ENCODE peak calls at places on chromosomes 7 and 10, in ten cellular contexts. One of them, this sample, is unnamed. For H3K9me3 and H3K4me1, the result is how much of the 10 kb centered on the place peaks cover.

GRCh38 chr7:93902777-93903423 is 3.5 kb upstream of the GNGT1 start:
- DNase-seq in A549: peak
- DNase-seq in RWPE2: no peak
- DNase-seq in suprapubic skin: no peak
- DNase-seq in gastrocnemius medialis: no peak
- DNase-seq in neuronal stem cell: peak
- DNase-seq in transverse colon: no peak
- DNase-seq in psoas muscle: no peak
- DNase-seq in keratinocyte: no peak
- DNase-seq in PC-3: peak
- DNase-seq in this sample: no peak

GRCh38 chr7:156423876-156424275 is 216.7 kb upstream of the RNF32 start:
- DNase-seq in A549: no peak
- DNase-seq in RWPE2: no peak
- DNase-seq in suprapubic skin: no peak
- DNase-seq in gastrocnemius medialis: no peak
- DNase-seq in neuronal stem cell: no peak
- DNase-seq in transverse colon: no peak
- DNase-seq in psoas muscle: no peak
- DNase-seq in keratinocyte: no peak
- DNase-seq in PC-3: peak
- DNase-seq in this sample: no peak

GRCh38 chr10:77279207-77279606 is 358.4 kb downstream of the KCNMA1 start:
- DNase-seq in A549: no peak
- DNase-seq in RWPE2: no peak
- DNase-seq in suprapubic skin: no peak
- DNase-seq in gastrocnemius medialis: no peak
- DNase-seq in neuronal stem cell: no peak
- DNase-seq in transverse colon: no peak
- DNase-seq in psoas muscle: no peak
- DNase-seq in keratinocyte: no peak
- DNase-seq in PC-3: no peak
- DNase-seq in this sample: no peak

GRCh38 chr7:117724898-117725297 is 148.3 kb downstream of the CTTNBP2 start:
- DNase-seq in A549: no peak
- DNase-seq in RWPE2: no peak
- DNase-seq in suprapubic skin: no peak
- DNase-seq in gastrocnemius medialis: no peak
- DNase-seq in neuronal stem cell: no peak
- DNase-seq in transverse colon: no peak
- DNase-seq in psoas muscle: no peak
- DNase-seq in keratinocyte: no peak
- DNase-seq in PC-3: no peak
- DNase-seq in this sample: no peak

GRCh38 chr10:58335306-58336005 is 650 bp downstream of the UBE2D1 start:
- DNase-seq in A549: peak
- DNase-seq in RWPE2: peak
- DNase-seq in suprapubic skin: no peak
- DNase-seq in gastrocnemius medialis: peak
- DNase-seq in neuronal stem cell: no peak
- DNase-seq in transverse colon: peak
- DNase-seq in psoas muscle: peak
- DNase-seq in keratinocyte: peak
- DNase-seq in PC-3: peak
- DNase-seq in this sample: peak

GRCh38 chr10:35027567-35027966 is 62.6 kb downstream of the CUL2 start:
- DNase-seq in A549: no peak
- DNase-seq in RWPE2: no peak
- DNase-seq in suprapubic skin: no peak
- DNase-seq in gastrocnemius medialis: no peak
- DNase-seq in neuronal stem cell: no peak
- DNase-seq in transverse colon: no peak
- DNase-seq in psoas muscle: no peak
- DNase-seq in keratinocyte: no peak
- DNase-seq in PC-3: peak
- DNase-seq in this sample: no peak

GRCh38 chr10:114239117-114239993 is at the start of gene VWA2:
- DNase-seq in A549: peak
- DNase-seq in RWPE2: no peak
- DNase-seq in suprapubic skin: no peak
- DNase-seq in gastrocnemius medialis: no peak
- DNase-seq in neuronal stem cell: peak
- DNase-seq in transverse colon: peak
- DNase-seq in psoas muscle: peak
- DNase-seq in keratinocyte: no peak
- DNase-seq in PC-3: no peak
- DNase-seq in this sample: no peak

GRCh38 chr10:103584216-103585010 is 90.9 kb downstream of the NEURL1 start:
- DNase-seq in A549: no peak
- DNase-seq in RWPE2: no peak
- DNase-seq in suprapubic skin: no peak
- DNase-seq in gastrocnemius medialis: no peak
- DNase-seq in neuronal stem cell: no peak
- DNase-seq in transverse colon: no peak
- DNase-seq in psoas muscle: peak
- DNase-seq in keratinocyte: no peak
- DNase-seq in PC-3: no peak
- DNase-seq in this sample: no peak

GRCh38 chr7:4108951-4109350 is 573.1 kb upstream of the FOXK1 start:
- DNase-seq in A549: no peak
- DNase-seq in RWPE2: no peak
- DNase-seq in suprapubic skin: peak
- DNase-seq in gastrocnemius medialis: no peak
- DNase-seq in neuronal stem cell: no peak
- DNase-seq in transverse colon: no peak
- DNase-seq in psoas muscle: no peak
- DNase-seq in keratinocyte: no peak
- DNase-seq in PC-3: no peak
- DNase-seq in this sample: no peak

GRCh38 chr10:101066146-101066889 is 4.5 kb downstream of the KAZALD1 start:
- DNase-seq in A549: peak
- DNase-seq in RWPE2: no peak
- DNase-seq in suprapubic skin: peak
- DNase-seq in gastrocnemius medialis: peak
- DNase-seq in neuronal stem cell: peak
- DNase-seq in transverse colon: peak
- DNase-seq in psoas muscle: peak
- DNase-seq in keratinocyte: no peak
- DNase-seq in PC-3: peak
- DNase-seq in this sample: peak
- H3K27ac ChIP-seq in A549: peak
- H3K27ac ChIP-seq in RWPE2: peak
- H3K27ac ChIP-seq in suprapubic skin: peak
- H3K27ac ChIP-seq in gastrocnemius medialis: peak
- H3K27ac ChIP-seq in neuronal stem cell: no peak
- H3K27ac ChIP-seq in transverse colon: peak
- H3K27ac ChIP-seq in psoas muscle: no peak
- H3K27ac ChIP-seq in keratinocyte: no peak
- H3K27ac ChIP-seq in PC-3: peak
- H3K27ac ChIP-seq in this sample: no peak

GRCh38 chr10:133115981-133116380 is 28.3 kb downstream of the ADGRA1 start:
- DNase-seq in A549: no peak
- DNase-seq in RWPE2: no peak
- DNase-seq in suprapubic skin: no peak
- DNase-seq in gastrocnemius medialis: no peak
- DNase-seq in neuronal stem cell: no peak
- DNase-seq in transverse colon: no peak
- DNase-seq in psoas muscle: peak
- DNase-seq in keratinocyte: no peak
- DNase-seq in PC-3: no peak
- DNase-seq in this sample: no peak
- H3K9me3 ChIP-seq in A549: under half
- H3K9me3 ChIP-seq in RWPE2: under half
- H3K9me3 ChIP-seq in suprapubic skin: under half
- H3K9me3 ChIP-seq in gastrocnemius medialis: under half
- H3K9me3 ChIP-seq in neuronal stem cell: under half
- H3K9me3 ChIP-seq in transverse colon: under half
- H3K9me3 ChIP-seq in psoas muscle: under half
- H3K9me3 ChIP-seq in keratinocyte: under half
- H3K9me3 ChIP-seq in PC-3: under half
- H3K9me3 ChIP-seq in this sample: under half

DNA sequence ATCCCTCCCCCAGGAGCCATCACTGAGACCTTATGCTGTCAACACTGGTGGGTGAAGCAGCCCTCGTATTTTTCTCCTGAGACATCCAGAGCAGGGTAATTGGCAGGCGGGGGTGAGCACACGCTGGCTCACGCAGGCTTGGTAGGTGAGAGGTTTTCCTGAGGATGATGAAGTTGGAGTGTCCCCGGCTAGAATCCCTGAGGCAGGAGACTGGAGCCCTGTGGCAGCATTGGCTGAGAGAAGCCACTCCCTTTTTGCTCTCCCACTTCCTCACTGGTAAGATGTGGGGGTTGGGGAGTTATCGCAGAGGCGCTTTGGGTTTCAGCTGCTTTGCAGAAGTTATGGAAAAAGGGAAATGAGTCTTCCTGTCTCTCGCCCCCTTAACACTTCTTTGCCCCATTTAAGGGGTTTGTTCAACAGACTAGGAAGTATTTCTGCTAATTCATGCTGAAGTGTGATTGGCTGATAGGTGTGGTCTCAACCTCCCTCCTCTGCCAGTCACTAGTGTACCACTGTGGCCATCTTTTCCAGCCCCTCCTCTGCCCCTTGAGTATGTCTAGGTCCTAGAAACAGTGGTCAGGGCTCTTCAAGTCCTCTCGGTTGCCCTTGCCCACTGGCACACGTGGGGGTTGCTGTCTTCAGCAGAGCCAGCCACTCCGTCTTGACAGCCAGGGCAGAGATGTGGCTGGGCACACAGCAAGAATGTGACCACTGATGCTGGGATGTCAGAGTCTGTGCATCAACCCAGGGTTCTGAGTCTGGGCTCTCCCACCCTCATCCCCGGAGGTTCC is 5.7 kb downstream of the ARPC1B start:
- DNase-seq in A549: no peak
- DNase-seq in RWPE2: no peak
- DNase-seq in suprapubic skin: no peak
- DNase-seq in gastrocnemius medialis: no peak
- DNase-seq in neuronal stem cell: no peak
- DNase-seq in transverse colon: peak
- DNase-seq in psoas muscle: no peak
- DNase-seq in keratinocyte: no peak
- DNase-seq in PC-3: no peak
- DNase-seq in this sample: peak
- H3K4me1 ChIP-seq in A549: half or more
- H3K4me1 ChIP-seq in RWPE2: under half
- H3K4me1 ChIP-seq in suprapubic skin: under half
- H3K4me1 ChIP-seq in gastrocnemius medialis: under half
- H3K4me1 ChIP-seq in neuronal stem cell: under half
- H3K4me1 ChIP-seq in transverse colon: under half
- H3K4me1 ChIP-seq in psoas muscle: under half
- H3K4me1 ChIP-seq in keratinocyte: under half
- H3K4me1 ChIP-seq in PC-3: under half
- H3K4me1 ChIP-seq in this sample: under half

DNA sequence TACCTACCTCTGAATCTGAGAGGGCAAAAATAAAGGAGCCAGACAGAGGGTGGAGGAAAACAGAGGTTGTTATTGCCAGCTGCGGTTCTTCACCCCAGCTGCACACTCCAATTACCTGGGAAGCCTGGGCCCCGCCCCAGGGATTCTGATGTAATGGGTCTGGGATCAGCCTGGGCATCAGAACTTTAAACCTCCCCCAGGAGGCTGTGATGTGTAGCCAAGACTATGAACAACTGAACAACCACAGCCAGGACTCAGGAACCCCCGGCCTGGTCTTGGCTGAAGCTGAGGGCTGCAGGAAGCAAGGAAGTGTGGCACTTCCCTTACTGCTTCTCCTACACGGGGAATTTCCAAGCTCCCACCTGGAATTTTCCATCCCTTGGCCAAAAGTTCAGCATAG is 89.3 kb downstream of the HIP1 start:
- DNase-seq in A549: peak
- DNase-seq in RWPE2: no peak
- DNase-seq in suprapubic skin: no peak
- DNase-seq in gastrocnemius medialis: no peak
- DNase-seq in neuronal stem cell: no peak
- DNase-seq in transverse colon: no peak
- DNase-seq in psoas muscle: no peak
- DNase-seq in keratinocyte: no peak
- DNase-seq in PC-3: no peak
- DNase-seq in this sample: no peak
- H3K27ac ChIP-seq in A549: peak
- H3K27ac ChIP-seq in RWPE2: no peak
- H3K27ac ChIP-seq in suprapubic skin: no peak
- H3K27ac ChIP-seq in gastrocnemius medialis: peak
- H3K27ac ChIP-seq in neuronal stem cell: peak
- H3K27ac ChIP-seq in transverse colon: no peak
- H3K27ac ChIP-seq in psoas muscle: no peak
- H3K27ac ChIP-seq in keratinocyte: no peak
- H3K27ac ChIP-seq in PC-3: no peak
- H3K27ac ChIP-seq in this sample: no peak

GRCh38 chr10:108755661-108756060 is 1167.7 kb downstream of the XPNPEP1 start:
- DNase-seq in A549: no peak
- DNase-seq in RWPE2: no peak
- DNase-seq in suprapubic skin: no peak
- DNase-seq in gastrocnemius medialis: no peak
- DNase-seq in neuronal stem cell: no peak
- DNase-seq in transverse colon: no peak
- DNase-seq in psoas muscle: no peak
- DNase-seq in keratinocyte: no peak
- DNase-seq in PC-3: peak
- DNase-seq in this sample: no peak

GRCh38 chr10:108757946-108758345 is 1165.4 kb downstream of the XPNPEP1 start:
- DNase-seq in A549: no peak
- DNase-seq in RWPE2: no peak
- DNase-seq in suprapubic skin: no peak
- DNase-seq in gastrocnemius medialis: no peak
- DNase-seq in neuronal stem cell: no peak
- DNase-seq in transverse colon: no peak
- DNase-seq in psoas muscle: no peak
- DNase-seq in keratinocyte: no peak
- DNase-seq in PC-3: peak
- DNase-seq in this sample: no peak
- H3K9me3 ChIP-seq in A549: under half
- H3K9me3 ChIP-seq in RWPE2: under half
- H3K9me3 ChIP-seq in suprapubic skin: under half
- H3K9me3 ChIP-seq in gastrocnemius medialis: under half
- H3K9me3 ChIP-seq in neuronal stem cell: under half
- H3K9me3 ChIP-seq in transverse colon: under half
- H3K9me3 ChIP-seq in psoas muscle: under half
- H3K9me3 ChIP-seq in keratinocyte: under half
- H3K9me3 ChIP-seq in PC-3: under half
- H3K9me3 ChIP-seq in this sample: under half

DNA sequence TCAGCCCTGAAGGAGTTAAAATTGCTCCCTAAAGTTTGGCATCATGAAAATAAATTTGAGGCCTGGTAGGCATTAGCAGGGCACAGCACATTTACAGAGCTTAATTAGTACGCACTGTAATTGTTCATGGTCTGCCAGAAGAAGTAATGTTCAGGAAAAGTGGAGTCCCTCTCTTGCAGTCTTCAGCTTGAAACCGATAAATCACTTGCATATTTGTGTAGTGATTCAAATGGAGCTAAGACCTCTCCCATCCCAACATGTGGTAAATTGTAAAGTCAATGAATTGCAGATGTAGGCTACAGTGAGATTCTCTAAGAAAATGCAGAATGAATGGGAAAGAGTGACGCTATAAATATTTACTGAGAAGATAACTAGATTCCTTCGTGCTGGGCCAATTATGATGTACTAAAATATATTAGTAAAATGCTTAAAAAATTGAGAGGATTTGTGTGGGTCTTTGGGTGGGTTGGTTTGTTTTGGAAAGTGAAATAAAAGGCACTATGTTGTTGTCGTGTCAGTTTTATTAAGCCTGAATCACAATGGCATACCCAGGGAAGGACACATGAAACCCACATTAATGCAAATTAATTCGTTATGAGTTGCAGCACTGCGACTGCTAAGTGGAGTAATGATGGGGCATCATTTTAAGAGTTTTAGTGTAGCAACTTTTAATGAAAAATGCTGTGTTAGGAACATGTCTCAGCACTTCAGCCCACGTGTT is 8.4 kb downstream of the TCF7L2 start:
- DNase-seq in A549: peak
- DNase-seq in RWPE2: no peak
- DNase-seq in suprapubic skin: no peak
- DNase-seq in gastrocnemius medialis: no peak
- DNase-seq in neuronal stem cell: no peak
- DNase-seq in transverse colon: no peak
- DNase-seq in psoas muscle: no peak
- DNase-seq in keratinocyte: no peak
- DNase-seq in PC-3: peak
- DNase-seq in this sample: no peak
- H3K4me1 ChIP-seq in A549: half or more
- H3K4me1 ChIP-seq in RWPE2: half or more
- H3K4me1 ChIP-seq in suprapubic skin: half or more
- H3K4me1 ChIP-seq in gastrocnemius medialis: under half
- H3K4me1 ChIP-seq in neuronal stem cell: half or more
- H3K4me1 ChIP-seq in transverse colon: half or more
- H3K4me1 ChIP-seq in psoas muscle: under half
- H3K4me1 ChIP-seq in keratinocyte: under half
- H3K4me1 ChIP-seq in PC-3: half or more
- H3K4me1 ChIP-seq in this sample: under half

This sample was measured in adrenal gland.